ENCODE peak calls at places on chromosomes 6 and 20, in nine cellular contexts. I is Peyer's patch, O is heart right ventricle, W is heart left ventricle, H is tibial artery, G is breast epithelium, T is psoas muscle, Q is hepatocyte, E is fibroblast of lung. P is an unnamed sample.

GRCh38 chr20:58889334-58890072 is 37.0 kb downstream of the GNAS start:
- DNase-seq in I (no peak), O (no peak), W (no peak), H (peak; percentile 68), G (no peak), T (no peak), Q (peak; percentile 37), E (peak; percentile 19), P (no peak)

GRCh38 chr20:6863798-6864201 is 96.3 kb downstream of the BMP2 start:
- DNase-seq in I (no peak), O (no peak), W (no peak), H (no peak), G (no peak), T (no peak), Q (no peak), E (no peak), P (no peak)

GRCh38 chr6:162032620-162033019 is 694.9 kb downstream of the PRKN start:
- DNase-seq in I (no peak), O (no peak), W (no peak), H (no peak), G (no peak), T (no peak), Q (no peak), E (peak; percentile 55), P (no peak)

GRCh38 chr20:50575869-50576720 is 65.9 kb downstream of the PTPN1 start:
- DNase-seq in I (peak; percentile 70), O (peak; percentile 71), W (peak; percentile 83), H (peak; percentile 75), G (no peak), T (peak; percentile 83), Q (peak; percentile 78), E (peak; percentile 70), P (peak; percentile 78)

GRCh38 chr6:6758915-6759654 is 170.6 kb downstream of the LY86 start:
- DNase-seq in I (no peak), O (no peak), W (peak; percentile 65), H (no peak), G (no peak), T (no peak), Q (peak; percentile 77), E (peak; percentile 83), P (peak; percentile 63)

GRCh38 chr20:17083738-17084137 is 143.1 kb upstream of the PCSK2 start:
- DNase-seq in I (no peak), O (no peak), W (no peak), H (no peak), G (no peak), T (no peak), Q (peak; percentile 16), E (no peak), P (no peak)

GRCh38 chr6:39752835-39753744 is 27.9 kb upstream of the KIF6 start:
- DNase-seq in I (no peak), O (no peak), W (no peak), H (no peak), G (no peak), T (no peak), Q (no peak), E (no peak), P (no peak)

GRCh38 chr6:130385059-130385695 is 19.4 kb downstream of the TMEM200A start:
- DNase-seq in I (no peak), O (no peak), W (no peak), H (no peak), G (no peak), T (no peak), Q (peak; percentile 60), E (no peak), P (no peak)

GRCh38 chr20:25042531-25043498 is 15.1 kb downstream of the ACSS1 start:
- DNase-seq in I (peak; percentile 76), O (peak; percentile 70), W (peak; percentile 85), H (no peak), G (no peak), T (peak; percentile 77), Q (no peak), E (no peak), P (peak; percentile 85)

GRCh38 chr6:31888281-31889258 is 8.9 kb downstream of the EHMT2 start:
- DNase-seq in I (peak; percentile 72), O (peak; percentile 56), W (no peak), H (no peak), G (no peak), T (no peak), Q (peak; percentile 46), E (no peak), P (peak; percentile 87)

GRCh38 chr6:43310624-43311023 is 2.0 kb upstream of the CRIP3 start:
- DNase-seq in I (no peak), O (no peak), W (no peak), H (no peak), G (no peak), T (no peak), Q (no peak), E (no peak), P (no peak)

GRCh38 chr20:50312002-50312681 is 121.5 kb downstream of the CEBPB start:
- DNase-seq in I (no peak), O (no peak), W (no peak), H (peak; percentile 55), G (no peak), T (no peak), Q (no peak), E (no peak), P (no peak)

GRCh38 chr6:35495258-35496035 is 1.4 kb downstream of the TEAD3 start:
- DNase-seq in I (peak; percentile 54), O (no peak), W (no peak), H (peak; percentile 79), G (no peak), T (no peak), Q (no peak), E (no peak), P (no peak)
- H3K27ac ChIP-seq in I (peak overlapping the region; percentile 98), O (peak overlapping the region; percentile 97), W (peak overlapping the region; percentile 93), H (peak overlapping the region; percentile 92), G (peak overlapping the region; percentile 98), T (peak overlapping the region; percentile 93), Q (peak overlapping the region; percentile 99), E (peak overlapping the region; percentile 74), P (peak overlapping the region; percentile 75)

GRCh38 chr6:85126448-85127178 is 323.3 kb upstream of the NT5E start:
- DNase-seq in I (no peak), O (peak; percentile 22), W (peak; percentile 34), H (peak; percentile 81), G (no peak), T (peak; percentile 56), Q (peak; percentile 66), E (peak; percentile 51), P (no peak)
- H3K4me3 ChIP-seq in I (no peak overlapping the region), O (no peak overlapping the region), W (no peak overlapping the region), H (peak overlapping the region; percentile 28), G (no peak overlapping the region), T (no peak overlapping the region), Q (no peak overlapping the region), E (no peak overlapping the region), P (no peak overlapping the region)

DNA sequence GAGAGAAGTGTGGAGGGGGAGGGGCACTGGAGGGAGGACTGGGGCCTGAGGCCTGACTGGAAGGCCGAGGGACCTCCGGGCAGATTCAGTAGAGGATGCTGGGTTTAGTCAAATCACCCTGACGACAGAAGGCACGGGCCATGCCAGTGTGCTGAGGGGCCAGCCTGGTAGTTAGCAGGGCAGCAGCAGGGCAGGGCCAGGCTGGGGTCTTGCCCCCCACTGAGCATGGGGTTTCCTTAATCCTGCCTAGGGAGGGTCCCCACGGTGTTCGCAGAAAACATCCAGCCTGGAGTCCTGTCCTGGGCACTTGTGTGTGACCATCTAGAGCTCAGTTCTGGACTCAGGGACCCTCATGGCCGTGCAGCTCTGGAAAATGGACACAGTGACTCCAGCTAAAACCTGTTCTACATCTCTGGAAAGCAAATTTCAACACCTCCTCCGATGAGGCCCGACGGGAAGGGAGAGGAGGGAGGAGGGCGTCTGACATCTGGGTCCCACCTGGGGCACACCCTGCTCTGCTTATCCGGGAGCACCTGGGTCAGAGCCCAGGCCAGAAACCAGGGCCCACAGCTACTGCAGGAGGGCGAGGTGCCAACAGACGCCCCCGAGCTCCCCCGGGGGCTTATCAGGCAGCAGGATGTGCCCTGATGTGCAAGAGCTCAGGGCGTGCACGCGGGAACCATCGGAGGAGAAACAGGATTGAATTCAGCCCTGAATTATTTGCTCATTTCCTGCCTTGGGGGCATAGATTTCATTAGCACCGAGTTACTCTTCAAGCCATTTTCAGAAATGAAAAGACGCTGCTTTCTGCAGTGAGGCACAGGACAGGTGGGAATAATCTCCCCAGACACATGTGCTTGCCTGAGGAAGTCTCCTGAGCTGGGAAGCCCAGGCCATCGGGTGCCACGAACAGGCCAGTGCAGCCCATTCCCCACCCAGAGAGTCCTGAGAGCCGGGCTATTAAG is 78.0 kb upstream of the MPC1 start:
- DNase-seq in I (peak; percentile 39), O (no peak), W (no peak), H (no peak), G (no peak), T (no peak), Q (no peak), E (no peak), P (no peak)
- H3K36me3 ChIP-seq in I (no peaks in the 10 kb centered on the region), O (peaks cover 49% of the 10 kb centered on the region), W (peaks cover 27% of the 10 kb centered on the region), H (peaks cover 33% of the 10 kb centered on the region), G (no peaks in the 10 kb centered on the region), T (peaks cover 38% of the 10 kb centered on the region), Q (no peaks in the 10 kb centered on the region), E (peaks cover 8% of the 10 kb centered on the region), P (peaks cover 86% of the 10 kb centered on the region)

GRCh38 chr6:14784596-14785360 is 461.1 kb upstream of the JARID2 start:
- DNase-seq in I (no peak), O (no peak), W (no peak), H (no peak), G (no peak), T (no peak), Q (peak; percentile 27), E (no peak), P (no peak)
- H3K27ac ChIP-seq in I (no peak overlapping the region), O (no peak overlapping the region), W (no peak overlapping the region), H (no peak overlapping the region), G (no peak overlapping the region), T (no peak overlapping the region), Q (no peak overlapping the region), E (no peak overlapping the region), P (no peak overlapping the region)

DNA sequence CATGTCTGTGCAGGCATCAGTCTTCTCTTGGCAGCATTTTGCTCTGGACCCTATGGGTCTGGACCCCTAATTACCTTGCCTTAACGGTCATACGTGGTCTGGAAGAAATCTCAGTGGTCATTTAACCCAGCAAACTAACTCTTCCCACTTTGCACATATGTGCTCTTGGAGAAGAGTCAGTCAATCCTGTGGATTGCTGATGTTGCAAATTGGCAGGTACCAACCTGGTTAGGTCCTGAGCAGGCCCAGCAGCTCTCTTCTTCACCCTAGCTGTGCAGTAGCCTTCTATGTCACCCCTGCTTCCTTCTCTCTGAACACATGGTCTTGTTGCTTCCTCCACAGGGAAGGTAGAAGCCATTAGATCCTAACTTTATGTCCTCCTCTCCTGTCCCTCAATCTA is 1.6 kb downstream of the CEP43 start:
- DNase-seq in I (no peak), O (no peak), W (no peak), H (no peak), G (no peak), T (no peak), Q (no peak), E (no peak), P (no peak)
- H3K4me3 ChIP-seq in I (no peak overlapping the region), O (no peak overlapping the region), W (no peak overlapping the region), H (no peak overlapping the region), G (no peak overlapping the region), T (peak overlapping the region; percentile 86), Q (no peak overlapping the region), E (peak overlapping the region; percentile 87), P (no peak overlapping the region)

P was measured in left lung.